ENCODE peak calls at places on chromosomes 12 and 14, in seven cellular contexts. One of them, this sample, is unnamed.

GRCh38 chr12:88306471-88307069 is 164.5 kb downstream of the TMTC3 start:
- DNase-seq in body of pancreas: no peak
- DNase-seq in left lung: no peak
- DNase-seq in heart left ventricle: no peak
- DNase-seq in BE2C: no peak
- DNase-seq in colonic mucosa: no peak
- DNase-seq in transverse colon: no peak
- DNase-seq in this sample: no peak

GRCh38 chr14:99821519-99822165 is 28.4 kb downstream of the EML1 start:
- DNase-seq in body of pancreas: no peak
- DNase-seq in left lung: no peak
- DNase-seq in heart left ventricle: no peak
- DNase-seq in BE2C: no peak
- DNase-seq in colonic mucosa: no peak
- DNase-seq in transverse colon: no peak
- DNase-seq in this sample: no peak

GRCh38 chr12:58425481-58426392 is 484.4 kb downstream of the ATP23 start:
- DNase-seq in body of pancreas: no peak
- DNase-seq in left lung: peak
- DNase-seq in heart left ventricle: peak
- DNase-seq in BE2C: no peak
- DNase-seq in colonic mucosa: peak
- DNase-seq in transverse colon: peak
- DNase-seq in this sample: peak

GRCh38 chr12:111841236-111841749 is 735 bp upstream of the MAPKAPK5 start:
- DNase-seq in body of pancreas: no peak
- DNase-seq in left lung: no peak
- DNase-seq in heart left ventricle: no peak
- DNase-seq in BE2C: no peak
- DNase-seq in colonic mucosa: no peak
- DNase-seq in transverse colon: no peak
- DNase-seq in this sample: no peak

GRCh38 chr14:99425272-99425681 is 55.4 kb downstream of the SETD3 start:
- DNase-seq in body of pancreas: peak
- DNase-seq in left lung: peak
- DNase-seq in heart left ventricle: no peak
- DNase-seq in BE2C: no peak
- DNase-seq in colonic mucosa: no peak
- DNase-seq in transverse colon: no peak
- DNase-seq in this sample: no peak

GRCh38 chr14:100617715-100618693 is 30.8 kb upstream of the BEGAIN start:
- DNase-seq in body of pancreas: no peak
- DNase-seq in left lung: no peak
- DNase-seq in heart left ventricle: peak
- DNase-seq in BE2C: no peak
- DNase-seq in colonic mucosa: no peak
- DNase-seq in transverse colon: peak
- DNase-seq in this sample: no peak

GRCh38 chr14:61673305-61673704 is 22.0 kb upstream of the HIF1A start:
- DNase-seq in body of pancreas: no peak
- DNase-seq in left lung: no peak
- DNase-seq in heart left ventricle: no peak
- DNase-seq in BE2C: no peak
- DNase-seq in colonic mucosa: no peak
- DNase-seq in transverse colon: no peak
- DNase-seq in this sample: no peak

GRCh38 chr14:64865992-64866391 is 13.7 kb downstream of the SPTB start:
- DNase-seq in body of pancreas: no peak
- DNase-seq in left lung: no peak
- DNase-seq in heart left ventricle: no peak
- DNase-seq in BE2C: no peak
- DNase-seq in colonic mucosa: no peak
- DNase-seq in transverse colon: no peak
- DNase-seq in this sample: no peak

GRCh38 chr12:123142948-123143752 is 7.7 kb downstream of the PITPNM2 start:
- DNase-seq in body of pancreas: no peak
- DNase-seq in left lung: no peak
- DNase-seq in heart left ventricle: no peak
- DNase-seq in BE2C: peak
- DNase-seq in colonic mucosa: peak
- DNase-seq in transverse colon: peak
- DNase-seq in this sample: no peak

GRCh38 chr12:112381421-112381897 is 772 bp downstream of the HECTD4 start:
- DNase-seq in body of pancreas: peak
- DNase-seq in left lung: no peak
- DNase-seq in heart left ventricle: no peak
- DNase-seq in BE2C: peak
- DNase-seq in colonic mucosa: peak
- DNase-seq in transverse colon: peak
- DNase-seq in this sample: no peak

GRCh38 chr12:14638066-14638465 is 58.3 kb downstream of the GUCY2C start:
- DNase-seq in body of pancreas: no peak
- DNase-seq in left lung: no peak
- DNase-seq in heart left ventricle: no peak
- DNase-seq in BE2C: no peak
- DNase-seq in colonic mucosa: no peak
- DNase-seq in transverse colon: no peak
- DNase-seq in this sample: no peak

GRCh38 chr14:98366429-98366828 is 905.6 kb downstream of the BCL11B start:
- DNase-seq in body of pancreas: no peak
- DNase-seq in left lung: no peak
- DNase-seq in heart left ventricle: no peak
- DNase-seq in BE2C: no peak
- DNase-seq in colonic mucosa: no peak
- DNase-seq in transverse colon: no peak
- DNase-seq in this sample: no peak

GRCh38 chr14:24296341-24297157 is 3.0 kb downstream of the DHRS1 start:
- DNase-seq in body of pancreas: peak
- DNase-seq in left lung: peak
- DNase-seq in heart left ventricle: peak
- DNase-seq in BE2C: peak
- DNase-seq in colonic mucosa: peak
- DNase-seq in transverse colon: peak
- DNase-seq in this sample: peak

GRCh38 chr12:51262758-51263177 is 7.4 kb downstream of the SMAGP start:
- DNase-seq in body of pancreas: peak
- DNase-seq in left lung: no peak
- DNase-seq in heart left ventricle: no peak
- DNase-seq in BE2C: peak
- DNase-seq in colonic mucosa: peak
- DNase-seq in transverse colon: peak
- DNase-seq in this sample: no peak
- TF ChIP-seq CTCF in body of pancreas: peak
- TF ChIP-seq CTCF in left lung: peak
- TF ChIP-seq CTCF in heart left ventricle: no peak
- TF ChIP-seq CTCF in BE2C: peak
- TF ChIP-seq CTCF in colonic mucosa: peak
- TF ChIP-seq CTCF in transverse colon: peak
- TF ChIP-seq CTCF in this sample: peak

GRCh38 chr12:54959291-54960018 is 25.1 kb downstream of the TESPA1 start:
- DNase-seq in body of pancreas: no peak
- DNase-seq in left lung: no peak
- DNase-seq in heart left ventricle: no peak
- DNase-seq in BE2C: no peak
- DNase-seq in colonic mucosa: no peak
- DNase-seq in transverse colon: no peak
- DNase-seq in this sample: no peak
- H3K4me3 ChIP-seq in body of pancreas: no peak
- H3K4me3 ChIP-seq in left lung: no peak
- H3K4me3 ChIP-seq in heart left ventricle: no peak
- H3K4me3 ChIP-seq in BE2C: no peak
- H3K4me3 ChIP-seq in colonic mucosa: no peak
- H3K4me3 ChIP-seq in transverse colon: no peak
- H3K4me3 ChIP-seq in this sample: no peak

DNA sequence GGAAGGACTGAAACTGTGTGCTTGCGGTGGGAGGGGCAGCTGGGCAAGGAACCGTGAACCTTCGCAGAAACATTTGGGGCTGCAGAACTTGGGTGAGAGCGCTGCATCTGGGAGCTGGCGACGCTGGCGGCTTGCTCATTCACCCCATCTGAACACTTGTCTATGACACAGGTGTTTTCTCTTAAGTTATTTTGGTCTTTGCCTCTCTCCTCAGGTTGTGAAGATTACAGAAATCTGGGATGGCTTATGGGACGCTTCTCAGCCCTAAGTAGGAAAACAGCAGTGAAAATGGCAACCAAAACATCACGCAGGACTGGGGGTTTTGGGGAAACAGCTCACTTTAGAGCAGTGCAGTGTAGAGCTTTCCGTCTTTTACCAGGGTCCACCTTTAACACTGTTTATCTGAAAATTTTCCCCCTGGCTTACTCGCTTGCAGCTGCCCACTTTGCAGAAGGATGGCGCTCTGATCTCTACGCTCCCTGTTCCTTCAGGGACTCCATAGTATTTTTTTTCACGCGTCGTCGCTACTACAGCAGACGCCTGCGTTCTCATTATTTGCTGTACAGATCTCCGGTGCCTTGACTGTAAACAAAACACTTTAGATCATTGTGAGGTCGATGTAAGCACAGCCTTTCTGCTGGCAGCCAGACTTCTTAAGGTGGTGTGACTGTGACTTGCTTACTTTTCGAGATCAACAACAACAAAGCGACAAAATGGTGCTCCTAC is 2.7 kb upstream of the CDKN1B start:
- DNase-seq in body of pancreas: peak
- DNase-seq in left lung: no peak
- DNase-seq in heart left ventricle: no peak
- DNase-seq in BE2C: peak
- DNase-seq in colonic mucosa: peak
- DNase-seq in transverse colon: peak
- DNase-seq in this sample: no peak
- TF ChIP-seq CTCF in body of pancreas: peak
- TF ChIP-seq CTCF in left lung: no peak
- TF ChIP-seq CTCF in heart left ventricle: peak
- TF ChIP-seq CTCF in BE2C: peak
- TF ChIP-seq CTCF in colonic mucosa: peak
- TF ChIP-seq CTCF in transverse colon: peak
- TF ChIP-seq CTCF in this sample: peak

GRCh38 chr12:51531982-51532497 is 59.0 kb upstream of the SCN8A start:
- DNase-seq in body of pancreas: peak
- DNase-seq in left lung: no peak
- DNase-seq in heart left ventricle: peak
- DNase-seq in BE2C: peak
- DNase-seq in colonic mucosa: peak
- DNase-seq in transverse colon: peak
- DNase-seq in this sample: peak
- H3K4me3 ChIP-seq in body of pancreas: no peak
- H3K4me3 ChIP-seq in left lung: no peak
- H3K4me3 ChIP-seq in heart left ventricle: no peak
- H3K4me3 ChIP-seq in BE2C: peak
- H3K4me3 ChIP-seq in colonic mucosa: no peak
- H3K4me3 ChIP-seq in transverse colon: no peak
- H3K4me3 ChIP-seq in this sample: no peak

DNA sequence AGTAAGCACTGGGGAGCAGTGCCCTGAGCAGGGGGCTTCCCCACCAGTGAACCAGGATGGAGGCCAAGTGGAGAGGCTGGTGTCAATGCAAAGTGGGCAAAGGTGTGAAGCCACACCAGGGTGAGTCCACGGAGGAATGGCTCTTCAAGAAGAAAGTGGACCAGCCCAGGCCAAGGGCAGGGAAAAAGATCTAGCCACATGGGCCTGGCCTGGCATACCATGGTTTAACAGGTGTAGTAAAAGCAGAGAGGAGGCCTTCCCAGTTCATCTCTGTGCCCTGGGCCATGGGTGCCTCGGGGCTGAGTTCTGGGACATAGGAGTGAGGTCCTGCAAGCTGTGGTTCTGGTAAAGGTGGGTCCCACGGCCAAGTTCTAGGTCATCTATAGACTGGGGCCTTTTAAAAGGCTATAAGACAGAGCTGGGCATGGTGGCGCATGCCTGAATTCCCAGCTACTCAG is 153.4 kb downstream of the DPF3 start:
- DNase-seq in body of pancreas: no peak
- DNase-seq in left lung: no peak
- DNase-seq in heart left ventricle: no peak
- DNase-seq in BE2C: no peak
- DNase-seq in colonic mucosa: peak
- DNase-seq in transverse colon: no peak
- DNase-seq in this sample: no peak
- TF ChIP-seq CTCF in body of pancreas: no peak
- TF ChIP-seq CTCF in left lung: no peak
- TF ChIP-seq CTCF in heart left ventricle: no peak
- TF ChIP-seq CTCF in BE2C: no peak
- TF ChIP-seq CTCF in colonic mucosa: no peak
- TF ChIP-seq CTCF in transverse colon: no peak
- TF ChIP-seq CTCF in this sample: no peak